ENCODE peak calls at places on chromosomes 12 and 14, in four cellular contexts. One of them, this sample, is unnamed.

GRCh38 chr12:57836442-57837375 is 9.8 kb downstream of the CTDSP2 start:
- DNase-seq in upper lobe of left lung: no peak
- DNase-seq in Daoy: peak; percentile 74
- DNase-seq in A549: no peak
- DNase-seq in this sample: no peak

GRCh38 chr14:104633276-104633861 is 28.8 kb upstream of the TMEM179 start:
- DNase-seq in A549: no peak
- DNase-seq in Daoy: no peak
- DNase-seq in upper lobe of left lung: peak; percentile 63
- DNase-seq in this sample: no peak

GRCh38 chr12:12079291-12079690 is 8.6 kb downstream of the BCL2L14 start:
- DNase-seq in A549: no peak
- DNase-seq in upper lobe of left lung: no peak
- DNase-seq in Daoy: no peak
- DNase-seq in this sample: no peak

GRCh38 chr12:105670664-105671063 is 340.2 kb downstream of the C12orf75 start:
- DNase-seq in upper lobe of left lung: no peak
- DNase-seq in Daoy: no peak
- DNase-seq in A549: no peak
- DNase-seq in this sample: no peak

GRCh38 chr14:92459479-92460421 is 53.8 kb upstream of the RIN3 start:
- DNase-seq in A549: no peak
- DNase-seq in upper lobe of left lung: no peak
- DNase-seq in Daoy: no peak
- DNase-seq in this sample: no peak

GRCh38 chr14:64581817-64582216 is 32.1 kb downstream of the PPP1R36 start:
- DNase-seq in Daoy: no peak
- DNase-seq in A549: no peak
- DNase-seq in upper lobe of left lung: no peak
- DNase-seq in this sample: no peak

GRCh38 chr12:117875652-117876491 is 92.9 kb downstream of the KSR2 start:
- DNase-seq in A549: no peak
- DNase-seq in Daoy: peak; percentile 77
- DNase-seq in upper lobe of left lung: peak; percentile 65
- DNase-seq in this sample: no peak

GRCh38 chr12:60162988-60163720 is 567.3 kb downstream of the SLC16A7 start:
- DNase-seq in Daoy: no peak
- DNase-seq in A549: no peak
- DNase-seq in upper lobe of left lung: no peak
- DNase-seq in this sample: no peak

GRCh38 chr12:92331383-92331782 is 185.7 kb upstream of the BTG1 start:
- DNase-seq in upper lobe of left lung: no peak
- DNase-seq in A549: no peak
- DNase-seq in Daoy: no peak
- DNase-seq in this sample: no peak

GRCh38 chr12:10220398-10221077 is 7.9 kb downstream of the GABARAPL1 start:
- DNase-seq in A549: no peak
- DNase-seq in Daoy: no peak
- DNase-seq in upper lobe of left lung: no peak
- DNase-seq in this sample: no peak

GRCh38 chr14:46399049-46399448 is 252.5 kb downstream of the RPL10L start:
- DNase-seq in Daoy: no peak
- DNase-seq in upper lobe of left lung: no peak
- DNase-seq in A549: no peak
- DNase-seq in this sample: no peak

GRCh38 chr12:75996907-75997447 is 34.6 kb downstream of the PHLDA1 start:
- DNase-seq in upper lobe of left lung: no peak
- DNase-seq in Daoy: no peak
- DNase-seq in A549: no peak
- DNase-seq in this sample: no peak

GRCh38 chr14:65170318-65170717 is 68.0 kb upstream of the MAX start:
- DNase-seq in upper lobe of left lung: no peak
- DNase-seq in Daoy: peak; percentile 28
- DNase-seq in A549: no peak
- DNase-seq in this sample: no peak

GRCh38 chr12:114269153-114269552 is 136.8 kb downstream of the TBX5 start:
- DNase-seq in A549: no peak
- DNase-seq in upper lobe of left lung: no peak
- DNase-seq in Daoy: no peak
- DNase-seq in this sample: no peak

GRCh38 chr12:113392988-113393579 is 10.6 kb downstream of the SDS start:
- DNase-seq in Daoy: no peak
- DNase-seq in A549: peak; percentile 42
- DNase-seq in upper lobe of left lung: peak; percentile 76
- DNase-seq in this sample: no peak

GRCh38 chr14:93132472-93133065 is 16.8 kb upstream of the ITPK1 start:
- DNase-seq in upper lobe of left lung: no peak
- DNase-seq in Daoy: peak; percentile 53
- DNase-seq in A549: peak; percentile 57
- DNase-seq in this sample: no peak